ENCODE peak calls at places on chromosome X, in seven cellular contexts. B is WERI-Rb-1, A is fibroblast of villous mesenchyme, Q is GM12865, J is IMR-90, G is uterus, X is A549. Y is an unnamed sample.

GRCh38 chrX:133726211-133726630 is 259.2 kb downstream of the GPC3 start:
- DNase-seq in B (no peak), A (peak; percentile 43), Q (no peak), J (peak; percentile 73), G (no peak), X (peak; percentile 57), Y (peak; percentile 41)

GRCh38 chrX:16479206-16479869 is 170.6 kb upstream of the S100G start:
- DNase-seq in B (no peak), A (peak; percentile 17), Q (no peak), J (peak; percentile 84), G (no peak), X (peak; percentile 9), Y (peak; percentile 53)

GRCh38 chrX:131958724-131959123 is 64.4 kb upstream of the STK26 start:
- DNase-seq in B (no peak), A (no peak), Q (no peak), J (no peak), G (no peak), X (no peak), Y (no peak)

GRCh38 chrX:78517124-78517523 is 142.0 kb downstream of the RTL3 start:
- DNase-seq in B (no peak), A (no peak), Q (peak; percentile 76), J (no peak), G (no peak), X (no peak), Y (no peak)

GRCh38 chrX:117038918-117039440 is 576.2 kb upstream of the CT83 start:
- DNase-seq in B (no peak), A (no peak), Q (no peak), J (no peak), G (no peak), X (no peak), Y (no peak)

GRCh38 chrX:2317527-2318055 is 183.2 kb downstream of the DHRSX start:
- DNase-seq in B (no peak), A (no peak), Q (no peak), J (no peak), G (no peak), X (no peak), Y (no peak)

GRCh38 chrX:42934020-42934701 is 156.2 kb upstream of the PPP1R2C start:
- DNase-seq in B (no peak), A (peak; percentile 58), Q (peak; percentile 89), J (no peak), G (no peak), X (no peak), Y (no peak)

GRCh38 chrX:7448123-7448522 is 300.2 kb upstream of the PUDP start:
- DNase-seq in B (no peak), A (no peak), Q (no peak), J (no peak), G (no peak), X (no peak), Y (no peak)

GRCh38 chrX:46561931-46562721 is 11.4 kb upstream of the CHST7 start:
- DNase-seq in B (no peak), A (no peak), Q (peak; percentile 92), J (no peak), G (no peak), X (no peak), Y (no peak)

GRCh38 chrX:9745417-9746115 is 20.1 kb downstream of the GPR143 start:
- DNase-seq in B (no peak), A (no peak), Q (no peak), J (peak; percentile 3), G (no peak), X (no peak), Y (no peak)

GRCh38 chrX:140766024-140766611 is 56.6 kb downstream of the LINC00632 start:
- DNase-seq in B (peak; percentile 19), A (peak; percentile 69), Q (peak; percentile 38), J (peak; percentile 66), G (peak; percentile 34), X (peak; percentile 68), Y (peak; percentile 52)

GRCh38 chrX:18748499-18748898 is 41.1 kb downstream of the PPEF1 start:
- DNase-seq in B (no peak), A (no peak), Q (no peak), J (no peak), G (no peak), X (no peak), Y (no peak)

GRCh38 chrX:74506310-74507115 is 85.2 kb downstream of the SLC16A2 start:
- DNase-seq in B (no peak), A (no peak), Q (peak; percentile 61), J (no peak), G (no peak), X (no peak), Y (no peak)

GRCh38 chrX:21800344-21800770 is 39.1 kb upstream of the MBTPS2 start:
- DNase-seq in B (no peak), A (no peak), Q (peak; percentile 31), J (peak; percentile 4), G (no peak), X (peak; percentile 4), Y (peak; percentile 7)

GRCh38 chrX:67780694-67781109 is 236.9 kb downstream of the AR start:
- DNase-seq in B (no peak), A (peak; percentile 89), Q (peak; percentile 3), J (peak; percentile 78), G (peak; percentile 75), X (peak; percentile 46), Y (peak; percentile 98)

GRCh38 chrX:38336538-38337240 is 9.4 kb upstream of the RPGR start:
- DNase-seq in B (no peak), A (no peak), Q (no peak), J (no peak), G (no peak), X (no peak), Y (no peak)

GRCh38 chrX:11337292-11338009 is 44.2 kb downstream of the AMELX start:
- DNase-seq in B (no peak), A (no peak), Q (no peak), J (no peak), G (no peak), X (no peak), Y (no peak)
- TF ChIP-seq CTCF in B (no peak), A (no peak), Q (no peak), J (no peak), G (no peak), X (no peak), Y (no peak)

DNA sequence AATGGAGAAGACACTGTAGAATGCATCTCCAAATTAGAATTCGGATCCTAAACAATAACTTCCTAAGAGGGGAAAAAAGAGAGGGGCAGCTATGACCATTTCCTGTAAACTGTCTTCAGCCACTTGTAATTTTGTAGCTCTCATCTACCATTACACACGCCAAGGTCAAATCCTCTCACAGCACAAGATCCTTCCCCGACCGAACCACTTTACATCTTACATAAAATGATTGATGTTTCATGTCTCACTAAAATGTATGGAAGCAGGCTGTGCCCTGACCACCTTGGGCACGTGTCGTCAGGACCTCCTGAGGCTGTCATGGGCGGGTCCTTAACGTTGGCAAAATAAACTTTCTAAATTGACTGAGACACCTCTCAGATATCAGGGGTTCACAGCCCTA is 24.1 kb upstream of the PBDC1 start:
- DNase-seq in B (peak; percentile 27), A (peak; percentile 41), Q (peak; percentile 75), J (peak; percentile 33), G (peak; percentile 36), X (peak; percentile 51), Y (peak; percentile 25)
- H3K4me3 ChIP-seq in B (peak overlapping the region; percentile 41), A (no peak overlapping the region), Q (peak overlapping the region; percentile 48), J (peak overlapping the region; percentile 18), G (peak overlapping the region; percentile 21), X (peak overlapping the region; percentile 37), Y (peak overlapping the region; percentile 40)

DNA sequence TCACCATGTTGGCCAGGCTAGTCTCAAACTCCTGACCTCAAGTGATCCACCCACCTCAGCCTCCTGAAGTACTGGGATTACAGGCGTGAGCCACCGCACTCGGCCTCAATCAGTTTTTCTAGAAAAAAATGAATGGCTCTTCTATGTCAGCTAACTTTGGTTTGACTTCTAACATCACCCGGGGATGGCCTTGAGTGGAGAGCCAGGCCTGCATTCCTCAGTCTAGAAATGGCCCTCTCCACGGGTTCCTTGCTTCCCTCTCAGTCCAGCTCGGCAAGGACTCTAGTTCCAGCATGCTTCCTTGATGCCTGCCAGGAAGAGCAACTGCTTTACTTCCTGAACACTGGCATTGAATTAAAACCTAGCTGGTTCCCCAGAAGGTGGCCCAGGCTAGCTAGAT is 39.0 kb downstream of the SLC25A5 start:
- DNase-seq in B (no peak), A (no peak), Q (no peak), J (no peak), G (no peak), X (no peak), Y (no peak)
- TF ChIP-seq CTCF in B (no peak), A (no peak), Q (no peak), J (no peak), G (no peak), X (no peak), Y (no peak)

GRCh38 chrX:148380107-148380506 is 120.3 kb upstream of the AFF2 start:
- DNase-seq in B (no peak), A (no peak), Q (no peak), J (no peak), G (no peak), X (no peak), Y (no peak)
- H3K4me3 ChIP-seq in B (no peak overlapping the region), A (no peak overlapping the region), Q (no peak overlapping the region), J (no peak overlapping the region), G (no peak overlapping the region), X (no peak overlapping the region), Y (no peak overlapping the region)

DNA sequence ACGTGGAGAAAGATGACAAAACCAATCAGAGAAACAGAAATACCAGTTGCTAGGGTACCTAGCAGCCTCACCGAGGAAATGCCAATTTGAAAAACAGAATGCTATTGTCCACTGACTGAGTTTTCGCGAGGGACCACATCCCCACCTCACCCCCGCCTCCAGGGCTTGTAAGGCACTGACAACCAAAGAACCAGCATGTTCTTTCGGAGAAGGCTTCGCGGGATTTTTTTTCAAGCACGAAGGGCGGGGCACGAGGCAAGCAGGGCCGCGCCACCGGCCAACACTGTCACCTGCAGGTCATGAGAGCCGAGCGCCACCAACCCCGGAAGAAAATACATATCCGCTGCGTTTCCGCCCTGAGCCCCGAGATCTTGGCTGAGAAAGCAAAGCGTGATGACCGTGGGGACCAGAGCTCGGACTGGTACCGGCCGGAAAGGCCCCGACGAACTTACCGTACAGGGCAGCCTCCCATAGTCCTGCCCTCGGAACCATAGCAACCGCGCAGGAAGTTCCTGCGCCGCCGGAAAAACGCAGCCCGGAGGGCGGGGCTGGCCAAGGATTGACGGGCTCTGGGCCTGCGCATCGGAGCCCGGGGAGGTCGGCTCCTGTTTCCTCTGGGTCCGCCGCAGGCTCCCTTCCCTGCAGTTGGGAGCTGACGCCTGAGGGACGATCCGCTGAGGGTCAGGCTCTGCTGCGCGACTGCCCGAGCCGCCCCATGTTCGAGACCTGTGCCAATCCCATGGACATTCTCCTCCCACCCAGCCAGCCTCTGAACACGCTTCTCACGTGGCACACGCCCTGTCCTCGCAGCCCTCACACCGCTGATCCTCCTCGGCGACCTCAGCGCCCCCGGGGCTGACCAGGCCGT is 59.2 kb upstream of the PAGE5 start:
- DNase-seq in B (peak; percentile 89), A (peak; percentile 89), Q (peak; percentile 93), J (peak; percentile 84), G (peak; percentile 90), X (peak; percentile 92), Y (peak; percentile 85)
- TF ChIP-seq CTCF in B (peak; percentile 70), A (peak; percentile 45), Q (peak; percentile 71), J (peak; percentile 32), G (peak; percentile 36), X (peak; percentile 45), Y (peak; percentile 18)

GRCh38 chrX:135421537-135421931 is 210 bp upstream of the SMIM10L2A start:
- DNase-seq in B (peak; percentile 83), A (peak; percentile 53), Q (peak; percentile 74), J (peak; percentile 32), G (peak; percentile 85), X (peak; percentile 79), Y (peak; percentile 45)
- H3K4me3 ChIP-seq in B (no peak overlapping the region), A (peak overlapping the region; percentile 41), Q (peak overlapping the region; percentile 47), J (peak overlapping the region; percentile 34), G (peak overlapping the region; percentile 45), X (peak overlapping the region; percentile 57), Y (peak overlapping the region; percentile 36)